ENCODE peak calls at places on chromosomes 12 and 14, in eight cellular contexts. L is Peyer's patch, T is prostate gland, M is uterus, Y is testis, X is upper lobe of left lung, S is suprapubic skin, V is ovary. H is an unnamed sample. For H3K4me1, the result is how much of the 10 kb centered on the place peaks cover.

GRCh38 chr12:120181991-120182631 is 12.4 kb downstream of the GCN1 start:
- DNase-seq in L (no peak), T (no peak), M (no peak), Y (no peak), X (peak), S (no peak), V (no peak), H (no peak)

GRCh38 chr12:2795291-2796186 is 769 bp downstream of the FKBP4 start:
- DNase-seq in L (peak), T (peak), M (peak), Y (peak), X (peak), S (peak), V (peak), H (peak)

GRCh38 chr14:59332727-59333126 is 132.5 kb downstream of the GPR135 start:
- DNase-seq in L (no peak), T (no peak), M (no peak), Y (no peak), X (peak), S (no peak), V (no peak), H (no peak)

GRCh38 chr12:8628731-8629130 is 16.1 kb upstream of the AICDA start:
- DNase-seq in L (no peak), T (no peak), M (no peak), Y (no peak), X (no peak), S (no peak), V (no peak), H (no peak)

GRCh38 chr14:36430662-36431084 is 89.4 kb downstream of the NKX2-1 start:
- DNase-seq in L (no peak), T (no peak), M (no peak), Y (no peak), X (peak), S (no peak), V (no peak), H (no peak)

GRCh38 chr12:11071414-11071813 is 9.3 kb upstream of the TAS2R46 start:
- DNase-seq in L (no peak), T (no peak), M (no peak), Y (no peak), X (no peak), S (no peak), V (no peak), H (no peak)

GRCh38 chr12:132327351-132328171 is 1.8 kb downstream of the GALNT9 start:
- DNase-seq in L (no peak), T (peak), M (peak), Y (peak), X (peak), S (no peak), V (peak), H (no peak)

GRCh38 chr14:89900822-89901221 is 53.7 kb downstream of the EFCAB11 start:
- DNase-seq in L (no peak), T (no peak), M (no peak), Y (no peak), X (no peak), S (no peak), V (no peak), H (no peak)

GRCh38 chr12:110933326-110933974 is 13.1 kb upstream of the MYL2 start:
- DNase-seq in L (no peak), T (no peak), M (no peak), Y (no peak), X (no peak), S (no peak), V (no peak), H (no peak)

GRCh38 chr12:110930348-110931314 is 10.3 kb upstream of the MYL2 start:
- DNase-seq in L (no peak), T (no peak), M (no peak), Y (no peak), X (no peak), S (no peak), V (no peak), H (no peak)

GRCh38 chr12:110931315-110931728 is 10.9 kb upstream of the MYL2 start:
- DNase-seq in L (no peak), T (no peak), M (no peak), Y (no peak), X (no peak), S (no peak), V (no peak), H (peak)

GRCh38 chr12:110934093-110934852 is 13.9 kb upstream of the MYL2 start:
- DNase-seq in L (no peak), T (no peak), M (no peak), Y (no peak), X (no peak), S (no peak), V (no peak), H (peak)

DNA sequence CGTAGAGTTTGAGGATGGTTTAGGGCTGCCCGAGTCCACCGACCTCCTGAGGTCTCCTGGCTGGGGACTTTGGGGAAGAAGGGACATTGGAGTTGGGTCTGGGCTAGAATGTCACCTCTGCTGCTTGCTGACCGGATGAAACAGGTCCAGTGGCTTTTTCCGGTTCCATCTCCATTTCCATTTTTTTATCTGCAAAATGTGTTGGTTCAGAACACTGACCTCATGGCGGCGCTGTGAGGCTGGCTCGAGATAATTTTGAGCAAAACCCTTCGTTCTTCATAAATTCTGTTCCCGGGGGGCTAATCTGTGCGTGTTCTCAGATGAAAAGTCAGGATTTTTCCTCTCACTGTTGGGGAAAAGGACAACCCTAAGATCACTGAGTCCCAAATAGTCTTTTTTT is 11.7 kb upstream of the MYL2 start:
- DNase-seq in L (no peak), T (no peak), M (no peak), Y (peak), X (no peak), S (no peak), V (no peak), H (no peak)
- TF ChIP-seq CTCF in L (no peak), T (no peak), M (no peak), Y (no peak), X (no peak), S (no peak), V (no peak), H (peak)

GRCh38 chr14:77305696-77306095 is 15.0 kb downstream of the POMT2 start:
- DNase-seq in L (no peak), T (no peak), M (no peak), Y (no peak), X (no peak), S (no peak), V (no peak), H (no peak)
- H3K4me1 ChIP-seq in L (under half), T (under half), M (under half), Y (under half), X (under half), S (under half), V (under half), H (under half)

GRCh38 chr12:53380104-53380796 is at the start of gene SP1:
- DNase-seq in L (peak), T (peak), M (peak), Y (peak), X (peak), S (peak), V (peak), H (peak)

GRCh38 chr12:53378222-53378621 is 1.8 kb upstream of the SP1 start:
- DNase-seq in L (no peak), T (no peak), M (no peak), Y (no peak), X (no peak), S (no peak), V (peak), H (no peak)

GRCh38 chr12:53378705-53379388 is 1.1 kb upstream of the SP1 start:
- DNase-seq in L (no peak), T (no peak), M (no peak), Y (no peak), X (no peak), S (no peak), V (no peak), H (no peak)

GRCh38 chr12:53380797-53381738 is 1.1 kb downstream of the SP1 start:
- DNase-seq in L (peak), T (no peak), M (no peak), Y (no peak), X (no peak), S (no peak), V (no peak), H (no peak)

DNA sequence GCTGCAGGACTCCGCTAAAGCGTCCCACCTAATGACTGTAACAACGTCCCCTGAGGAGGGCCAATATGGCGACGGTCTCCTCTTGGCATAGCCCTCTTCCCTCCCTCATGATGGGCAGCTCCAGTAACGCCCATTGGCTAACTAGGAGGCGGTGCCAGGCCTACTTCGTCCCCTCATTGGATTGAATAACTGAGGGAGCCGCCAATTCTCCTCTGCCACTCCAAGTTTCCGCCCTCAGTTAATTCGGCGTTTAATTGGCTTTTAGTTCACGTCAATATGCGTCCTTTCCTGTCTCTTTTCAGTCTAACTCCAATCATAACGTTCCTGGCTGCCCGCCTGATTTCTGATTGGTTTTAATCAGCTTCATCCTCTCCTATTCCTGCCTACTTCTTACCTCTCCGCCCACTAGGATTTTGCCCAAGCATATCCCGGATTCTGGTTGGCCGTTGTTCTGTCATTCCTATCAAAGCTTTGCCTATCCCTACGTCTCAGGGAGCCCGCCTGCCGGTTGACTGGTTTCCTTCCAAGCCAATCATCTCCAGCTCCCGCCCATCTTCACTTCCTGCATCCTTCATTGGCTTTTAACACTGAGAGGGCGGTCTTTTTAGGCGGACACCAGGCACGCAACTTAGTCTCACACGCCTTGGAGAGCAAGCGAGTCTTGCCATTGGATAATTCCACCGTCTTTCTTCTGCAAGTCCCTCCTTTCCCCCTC is 430 bp upstream of the SP1 start:
- DNase-seq in L (peak), T (peak), M (peak), Y (peak), X (peak), S (peak), V (peak), H (peak)
- TF ChIP-seq POLR2A in L (peak), T (peak), M (peak), Y (peak), X (peak), S (no peak), V (peak), H (peak)

GRCh38 chr14:68462683-68463082 is 330.2 kb downstream of the ZFP36L1 start:
- DNase-seq in L (no peak), T (no peak), M (no peak), Y (no peak), X (no peak), S (no peak), V (no peak), H (no peak)
- TF ChIP-seq CTCF in L (no peak), T (no peak), M (no peak), Y (no peak), X (no peak), S (no peak), V (no peak), H (no peak)

GRCh38 chr12:40226652-40227051 is 1.9 kb downstream of the LRRK2 start:
- DNase-seq in L (peak), T (no peak), M (peak), Y (peak), X (peak), S (peak), V (peak), H (peak)

GRCh38 chr12:40225984-40226602 is 1.3 kb downstream of the LRRK2 start:
- DNase-seq in L (no peak), T (no peak), M (no peak), Y (no peak), X (no peak), S (no peak), V (no peak), H (no peak)

GRCh38 chr12:40225337-40225983 is 663 bp downstream of the LRRK2 start:
- DNase-seq in L (no peak), T (no peak), M (no peak), Y (no peak), X (no peak), S (no peak), V (no peak), H (no peak)

GRCh38 chr12:40222247-40222646 is 2.5 kb upstream of the LRRK2 start:
- DNase-seq in L (no peak), T (no peak), M (no peak), Y (no peak), X (no peak), S (no peak), V (no peak), H (no peak)

GRCh38 chr12:40224439-40225291 is at the start of gene LRRK2:
- DNase-seq in L (peak), T (peak), M (peak), Y (peak), X (peak), S (peak), V (peak), H (peak)
- H3K4me1 ChIP-seq in L (under half), T (under half), M (under half), Y (under half), X (under half), S (under half), V (under half), H (under half)

DNA sequence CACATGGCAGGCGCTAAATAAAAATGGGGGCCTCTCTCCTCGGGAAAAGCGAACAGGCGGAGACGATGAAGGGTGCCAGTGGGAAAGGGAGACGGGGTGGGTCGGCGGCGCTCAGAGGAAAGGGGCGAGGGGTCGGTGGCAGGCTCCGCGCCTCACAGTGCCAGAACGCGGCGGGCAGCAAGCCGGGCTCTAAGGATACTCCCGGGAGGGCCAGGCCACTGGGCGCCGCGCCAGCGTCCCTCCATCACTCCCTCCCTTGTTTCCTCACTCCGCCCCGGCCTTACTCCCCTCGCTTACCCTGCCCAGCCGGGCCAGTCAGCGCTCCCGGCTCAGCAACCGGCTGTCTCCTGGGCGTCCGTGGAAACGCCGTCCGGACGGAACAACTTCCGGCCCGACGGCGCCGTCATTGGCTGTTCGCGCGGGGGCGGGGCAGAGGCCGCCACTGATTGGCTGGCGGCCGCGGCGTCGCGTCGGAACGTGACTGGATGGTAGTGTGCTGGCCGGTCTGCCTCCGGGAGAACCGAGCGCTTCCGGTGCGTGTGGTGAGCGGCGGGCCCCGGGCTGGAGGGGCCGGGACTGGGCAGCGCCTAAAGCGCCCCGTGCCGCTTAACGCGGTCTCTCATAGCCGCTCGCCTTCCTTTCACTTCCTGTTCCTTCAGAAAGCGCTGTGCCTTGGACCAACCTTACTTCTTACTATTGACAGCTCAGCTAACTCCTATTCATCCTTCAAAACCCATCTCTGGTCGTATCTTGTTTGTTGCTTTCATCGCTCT is 53.0 kb downstream of the SLC25A47 start:
- DNase-seq in L (peak), T (peak), M (peak), Y (peak), X (peak), S (peak), V (peak), H (peak)
- TF ChIP-seq POLR2A in L (peak), T (peak), M (peak), Y (no peak), X (peak), S (no peak), V (peak), H (no peak)

DNA sequence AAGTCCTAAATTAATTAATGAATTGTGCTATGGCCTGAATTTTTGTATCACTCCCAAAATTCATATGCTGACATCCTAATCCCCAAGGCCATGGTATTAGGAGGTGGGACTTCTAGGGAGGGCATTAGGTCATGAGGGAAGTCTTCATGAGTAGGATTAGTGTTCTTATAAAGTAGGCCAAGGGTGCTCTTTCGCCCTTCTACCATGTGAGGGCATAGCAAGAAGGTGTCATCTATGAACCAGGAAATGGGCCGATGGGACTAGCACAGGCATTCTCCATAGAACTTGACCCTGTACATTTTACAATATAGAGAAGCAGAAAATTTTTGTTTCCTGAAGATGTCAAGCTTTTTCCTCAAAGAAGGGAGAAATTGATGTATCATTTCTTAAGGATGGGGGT is 12.5 kb downstream of the SYT10 start:
- DNase-seq in L (no peak), T (no peak), M (no peak), Y (peak), X (no peak), S (no peak), V (no peak), H (no peak)
- TF ChIP-seq CTCF in L (peak), T (no peak), M (no peak), Y (no peak), X (no peak), S (no peak), V (no peak), H (no peak)

GRCh38 chr14:93965287-93965821 is 11.0 kb downstream of the ASB2 start:
- DNase-seq in L (no peak), T (no peak), M (no peak), Y (no peak), X (no peak), S (no peak), V (no peak), H (no peak)

GRCh38 chr14:93965968-93966474 is 10.3 kb downstream of the ASB2 start:
- DNase-seq in L (no peak), T (no peak), M (no peak), Y (no peak), X (no peak), S (no peak), V (no peak), H (no peak)

GRCh38 chr14:93964281-93964680 is 12.1 kb downstream of the ASB2 start:
- DNase-seq in L (no peak), T (no peak), M (no peak), Y (no peak), X (no peak), S (no peak), V (no peak), H (no peak)

GRCh38 chr14:93963692-93964091 is 12.7 kb downstream of the ASB2 start:
- DNase-seq in L (no peak), T (no peak), M (no peak), Y (no peak), X (no peak), S (no peak), V (no peak), H (no peak)

GRCh38 chr14:93964820-93965286 is 11.5 kb downstream of the ASB2 start:
- DNase-seq in L (no peak), T (no peak), M (no peak), Y (no peak), X (no peak), S (no peak), V (no peak), H (no peak)
- H3K4me1 ChIP-seq in L (under half), T (under half), M (under half), Y (under half), X (under half), S (under half), V (under half), H (under half)

GRCh38 chr14:64504310-64504896 is at the start of gene ZBTB1:
- DNase-seq in L (peak), T (peak), M (peak), Y (peak), X (peak), S (peak), V (peak), H (peak)
- TF ChIP-seq POLR2A in L (peak), T (peak), M (peak), Y (no peak), X (peak), S (peak), V (peak), H (peak)

DNA sequence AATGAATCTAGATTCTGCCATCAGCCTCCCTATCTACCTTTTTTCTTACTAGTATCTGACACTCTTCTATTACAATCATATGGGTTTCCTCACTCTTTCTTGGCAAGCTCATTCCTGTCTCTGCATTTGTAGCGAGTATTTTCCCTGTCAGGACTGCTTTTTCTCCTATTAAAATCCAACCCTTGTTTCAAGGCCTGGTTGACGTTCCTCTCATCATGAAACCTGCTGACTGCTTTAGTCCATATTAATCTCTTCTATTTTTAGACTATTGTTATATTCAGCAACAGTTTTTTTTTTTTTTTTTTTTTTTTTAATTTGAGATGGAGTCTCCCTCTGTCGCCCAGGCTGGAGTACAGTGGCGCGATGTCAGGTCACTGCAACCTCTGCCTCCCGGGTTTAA is 16.0 kb downstream of the DIP2B start:
- DNase-seq in L (no peak), T (no peak), M (no peak), Y (peak), X (no peak), S (no peak), V (no peak), H (no peak)
- TF ChIP-seq CTCF in L (no peak), T (no peak), M (no peak), Y (no peak), X (no peak), S (no peak), V (no peak), H (no peak)